ENCODE peak calls at places on chromosomes 2 and 18, in six cellular contexts. One of them, this sample, is unnamed.

GRCh38 chr2:112480540-112481049 is 1.4 kb upstream of the TTL start:
- DNase-seq in astrocyte of the spinal cord: no peak
- DNase-seq in left ventricle myocardium superior: no peak
- DNase-seq in globus pallidus: no peak
- DNase-seq in heart right ventricle: no peak
- DNase-seq in COR-L47: peak; percentile 15
- DNase-seq in this sample: no peak

GRCh38 chr18:58856881-58857280 is 7.8 kb upstream of the ZNF532 start:
- DNase-seq in globus pallidus: no peak
- DNase-seq in COR-L47: no peak
- DNase-seq in heart right ventricle: no peak
- DNase-seq in astrocyte of the spinal cord: no peak
- DNase-seq in left ventricle myocardium superior: no peak
- DNase-seq in this sample: peak; percentile 55

GRCh38 chr2:130849896-130850787 is 13.4 kb downstream of the ARHGEF4 start:
- DNase-seq in COR-L47: no peak
- DNase-seq in heart right ventricle: no peak
- DNase-seq in globus pallidus: no peak
- DNase-seq in left ventricle myocardium superior: no peak
- DNase-seq in astrocyte of the spinal cord: no peak
- DNase-seq in this sample: no peak

GRCh38 chr18:1676387-1676786 is 771.7 kb downstream of the ADCYAP1 start:
- DNase-seq in COR-L47: no peak
- DNase-seq in globus pallidus: no peak
- DNase-seq in left ventricle myocardium superior: no peak
- DNase-seq in heart right ventricle: no peak
- DNase-seq in astrocyte of the spinal cord: no peak
- DNase-seq in this sample: no peak

GRCh38 chr2:39504790-39505335 is 67.8 kb upstream of the MAP4K3 start:
- DNase-seq in globus pallidus: no peak
- DNase-seq in COR-L47: no peak
- DNase-seq in left ventricle myocardium superior: no peak
- DNase-seq in astrocyte of the spinal cord: no peak
- DNase-seq in heart right ventricle: no peak
- DNase-seq in this sample: peak; percentile 72

GRCh38 chr2:214242797-214243196 is 168.1 kb upstream of the VWC2L start:
- DNase-seq in heart right ventricle: no peak
- DNase-seq in left ventricle myocardium superior: no peak
- DNase-seq in COR-L47: no peak
- DNase-seq in astrocyte of the spinal cord: no peak
- DNase-seq in globus pallidus: no peak
- DNase-seq in this sample: no peak

GRCh38 chr2:147483911-147484310 is 360.9 kb upstream of the ACVR2A start:
- DNase-seq in COR-L47: no peak
- DNase-seq in globus pallidus: no peak
- DNase-seq in left ventricle myocardium superior: no peak
- DNase-seq in heart right ventricle: no peak
- DNase-seq in astrocyte of the spinal cord: no peak
- DNase-seq in this sample: no peak

GRCh38 chr2:26639685-26640240 is 1.4 kb downstream of the CIB4 start:
- DNase-seq in heart right ventricle: no peak
- DNase-seq in left ventricle myocardium superior: no peak
- DNase-seq in globus pallidus: no peak
- DNase-seq in COR-L47: no peak
- DNase-seq in astrocyte of the spinal cord: no peak
- DNase-seq in this sample: no peak

GRCh38 chr2:172091626-172092566 is 6.6 kb downstream of the DLX1 start:
- DNase-seq in COR-L47: peak; percentile 95
- DNase-seq in left ventricle myocardium superior: no peak
- DNase-seq in astrocyte of the spinal cord: no peak
- DNase-seq in heart right ventricle: no peak
- DNase-seq in globus pallidus: no peak
- DNase-seq in this sample: no peak

GRCh38 chr2:1886405-1886992 is 142.2 kb upstream of the PXDN start:
- DNase-seq in COR-L47: no peak
- DNase-seq in left ventricle myocardium superior: peak; percentile 84
- DNase-seq in heart right ventricle: peak; percentile 65
- DNase-seq in astrocyte of the spinal cord: peak; percentile 76
- DNase-seq in globus pallidus: peak; percentile 68
- DNase-seq in this sample: no peak